ENCODE peak calls at places on chromosomes 12 and 14, in nine cellular contexts. A is GM23248; X is bronchial epithelial cell; B is foreskin fibroblast; H is psoas muscle; M is OCI-LY7; I is CD4-positive, alpha-beta memory T cell; F is brain microvascular endothelial cell; S is CD8-positive, alpha-beta memory T cell. E is an unnamed sample.

GRCh38 chr12:879641-880040 is 69.9 kb downstream of the RAD52 start:
- DNase-seq in A (peak; percentile 74), X (peak; percentile 33), B (peak; percentile 38), H (peak; percentile 55), M (no peak), I (no peak), F (peak; percentile 47), S (no peak), E (no peak)

GRCh38 chr12:5689773-5690172 is 255.3 kb downstream of the ANO2 start:
- DNase-seq in A (no peak), X (no peak), B (no peak), H (no peak), M (no peak), I (no peak), F (no peak), S (no peak), E (no peak)

GRCh38 chr12:108525681-108526080 is 10.6 kb downstream of the FICD start:
- DNase-seq in A (peak; percentile 89), X (peak; percentile 44), B (peak; percentile 81), H (no peak), M (no peak), I (no peak), F (peak; percentile 53), S (no peak), E (no peak)

GRCh38 chr14:75204106-75204505 is 27.7 kb upstream of the TMED10 start:
- DNase-seq in A (peak; percentile 47), X (peak; percentile 63), B (no peak), H (no peak), M (no peak), I (no peak), F (no peak), S (no peak), E (no peak)

GRCh38 chr12:3671330-3672112 is 81.4 kb downstream of the CRACR2A start:
- DNase-seq in A (no peak), X (no peak), B (no peak), H (no peak), M (no peak), I (no peak), F (no peak), S (no peak), E (no peak)

GRCh38 chr12:30546121-30546520 is 149.5 kb downstream of the IPO8 start:
- DNase-seq in A (no peak), X (peak; percentile 87), B (no peak), H (no peak), M (no peak), I (no peak), F (no peak), S (no peak), E (no peak)

GRCh38 chr14:68622856-68623255 is 170.0 kb downstream of the ZFP36L1 start:
- DNase-seq in A (no peak), X (no peak), B (no peak), H (no peak), M (peak; percentile 73), I (no peak), F (no peak), S (no peak), E (no peak)

GRCh38 chr12:52496590-52497071 is 3.6 kb upstream of the KRT6A start:
- DNase-seq in A (peak; percentile 96), X (peak; percentile 90), B (peak; percentile 7), H (no peak), M (no peak), I (no peak), F (peak; percentile 80), S (no peak), E (peak; percentile 32)

GRCh38 chr14:100082723-100083122 is 17.5 kb downstream of the EVL start:
- DNase-seq in A (no peak), X (no peak), B (no peak), H (no peak), M (no peak), I (no peak), F (no peak), S (no peak), E (no peak)

GRCh38 chr12:958449-959123 is 9.1 kb upstream of the RAD52 start:
- DNase-seq in A (peak; percentile 51), X (peak; percentile 11), B (no peak), H (no peak), M (peak; percentile 49), I (no peak), F (peak; percentile 20), S (no peak), E (peak; percentile 95)

GRCh38 chr12:188910-189621 is 24.9 kb downstream of the SLC6A12 start:
- DNase-seq in A (peak; percentile 81), X (no peak), B (peak; percentile 43), H (peak; percentile 70), M (no peak), I (peak; percentile 12), F (peak; percentile 24), S (peak; percentile 18), E (peak; percentile 69)

GRCh38 chr12:46491548-46491947 is 119.0 kb upstream of the SLC38A2 start:
- DNase-seq in A (no peak), X (peak; percentile 21), B (no peak), H (no peak), M (no peak), I (no peak), F (no peak), S (no peak), E (no peak)

GRCh38 chr12:46490635-46491034 is 118.1 kb upstream of the SLC38A2 start:
- DNase-seq in A (peak; percentile 62), X (peak; percentile 65), B (peak; percentile 51), H (no peak), M (no peak), I (no peak), F (no peak), S (no peak), E (no peak)

GRCh38 chr12:46494424-46494823 is 121.9 kb upstream of the SLC38A2 start:
- DNase-seq in A (peak; percentile 63), X (peak; percentile 50), B (peak; percentile 47), H (no peak), M (no peak), I (no peak), F (peak; percentile 38), S (no peak), E (peak; percentile 46)

GRCh38 chr12:46493352-46494209 is 121.0 kb upstream of the SLC38A2 start:
- DNase-seq in A (no peak), X (peak; percentile 33), B (no peak), H (no peak), M (no peak), I (no peak), F (no peak), S (no peak), E (no peak)

GRCh38 chr12:46492471-46493351 is 120.1 kb upstream of the SLC38A2 start:
- DNase-seq in A (peak; percentile 69), X (peak; percentile 99), B (peak; percentile 92), H (no peak), M (no peak), I (no peak), F (peak; percentile 87), S (no peak), E (no peak)
- H3K4me3 ChIP-seq in A (peak overlapping the region; percentile 63), X (no peak overlapping the region), B (no peak overlapping the region), H (no peak overlapping the region), M (no peak overlapping the region), I (no peak overlapping the region), F (no peak overlapping the region), S (no peak overlapping the region), E (no peak overlapping the region)

GRCh38 chr14:47675239-47675488 is 241 bp downstream of the MDGA2 start:
- DNase-seq in A (no peak), X (no peak), B (no peak), H (no peak), M (no peak), I (no peak), F (no peak), S (no peak), E (no peak)

GRCh38 chr14:47674546-47675238 is 713 bp downstream of the MDGA2 start:
- DNase-seq in A (no peak), X (no peak), B (no peak), H (peak; percentile 30), M (no peak), I (no peak), F (no peak), S (no peak), E (peak; percentile 10)

GRCh38 chr14:47674148-47674545 is 1.3 kb downstream of the MDGA2 start:
- DNase-seq in A (no peak), X (no peak), B (no peak), H (no peak), M (no peak), I (no peak), F (peak; percentile 5), S (no peak), E (peak; percentile 34)

GRCh38 chr14:47676301-47676617 is 854 bp upstream of the MDGA2 start:
- DNase-seq in A (no peak), X (no peak), B (no peak), H (no peak), M (no peak), I (no peak), F (no peak), S (no peak), E (no peak)

GRCh38 chr14:47675489-47676300 is at the start of gene MDGA2:
- DNase-seq in A (peak; percentile 29), X (peak; percentile 0), B (no peak), H (peak; percentile 39), M (no peak), I (no peak), F (peak; percentile 26), S (no peak), E (peak; percentile 14)
- H3K4me3 ChIP-seq in A (peak within 1 kb of the TSS; percentile 7), X (no peak within 1 kb of the TSS), B (no peak within 1 kb of the TSS), H (peak within 1 kb of the TSS; percentile 32), M (no peak within 1 kb of the TSS), I (no peak within 1 kb of the TSS), F (peak within 1 kb of the TSS; percentile 59), S (no peak within 1 kb of the TSS), E (peak within 1 kb of the TSS; percentile 35)

DNA sequence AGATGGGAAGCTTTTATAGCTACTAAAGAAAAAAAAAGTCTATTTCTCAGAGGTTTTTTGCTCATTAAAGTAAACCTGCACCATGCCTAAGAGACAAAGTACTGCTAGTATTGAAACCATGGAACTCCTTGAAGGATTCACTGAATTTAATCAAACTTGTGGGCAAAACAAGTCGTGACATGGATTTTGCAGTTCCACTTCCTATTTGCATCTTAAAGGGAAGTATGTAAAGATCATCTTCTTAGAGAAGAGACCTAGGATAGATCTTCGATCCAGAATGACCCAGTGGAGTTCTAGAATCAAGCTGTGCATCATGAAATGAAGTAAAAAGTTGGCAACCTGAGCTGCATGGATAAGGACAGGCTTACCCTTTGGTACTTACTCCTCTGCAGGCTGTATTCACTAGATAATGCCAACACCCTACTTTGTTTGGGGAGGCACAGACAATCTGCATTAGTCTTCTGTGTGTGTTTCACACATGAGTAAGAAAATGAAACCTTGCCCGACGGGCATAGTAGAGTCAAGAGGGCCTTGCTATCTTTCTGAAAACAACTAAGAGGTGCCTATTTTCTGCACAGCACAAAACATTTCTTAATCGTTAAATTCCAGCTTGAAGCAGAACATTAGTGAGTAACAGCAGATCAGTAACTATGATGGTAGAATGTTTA is 1.9 kb downstream of the GNG2 start:
- DNase-seq in A (peak; percentile 48), X (no peak), B (no peak), H (no peak), M (peak; percentile 32), I (no peak), F (no peak), S (no peak), E (no peak)
- H3K4me3 ChIP-seq in A (peak overlapping the region; percentile 77), X (no peak overlapping the region), B (peak overlapping the region; percentile 57), H (peak overlapping the region; percentile 61), M (peak overlapping the region; percentile 70), I (peak overlapping the region; percentile 77), F (peak overlapping the region; percentile 58), S (peak overlapping the region; percentile 98), E (no peak overlapping the region)

GRCh38 chr14:89093083-89093482 is 268.6 kb downstream of the TTC8 start:
- DNase-seq in A (peak; percentile 11), X (peak; percentile 12), B (peak; percentile 4), H (no peak), M (no peak), I (no peak), F (no peak), S (no peak), E (no peak)

GRCh38 chr14:89091781-89092180 is 267.3 kb downstream of the TTC8 start:
- DNase-seq in A (no peak), X (no peak), B (no peak), H (no peak), M (no peak), I (no peak), F (no peak), S (no peak), E (no peak)

GRCh38 chr14:89096946-89097345 is 272.5 kb downstream of the TTC8 start:
- DNase-seq in A (no peak), X (no peak), B (no peak), H (no peak), M (no peak), I (no peak), F (no peak), S (no peak), E (no peak)
- H3K4me3 ChIP-seq in A (no peak overlapping the region), X (no peak overlapping the region), B (no peak overlapping the region), H (no peak overlapping the region), M (no peak overlapping the region), I (no peak overlapping the region), F (no peak overlapping the region), S (no peak overlapping the region), E (no peak overlapping the region)

E was measured in A673.